ENCODE peak calls at places on chromosomes 13 and 19, in nine cellular contexts. Y is body of pancreas, S is AG04450, P is SK-N-SH, D is neural progenitor cell, A is ascending aorta, J is psoas muscle, F is heart left ventricle, W is uterus. I is an unnamed sample.

GRCh38 chr19:28867978-28868377 is 345.0 kb downstream of the UQCRFS1 start:
- DNase-seq in Y (no peak), S (no peak), P (no peak), D (no peak), A (no peak), J (no peak), F (no peak), W (no peak), I (no peak)

GRCh38 chr13:51892657-51893056 is 30.9 kb downstream of the CCDC70 start:
- DNase-seq in Y (no peak), S (no peak), P (no peak), D (no peak), A (no peak), J (no peak), F (no peak), W (no peak), I (no peak)

GRCh38 chr19:40332669-40333068 is 15.5 kb downstream of the C19orf47 start:
- DNase-seq in Y (no peak), S (no peak), P (no peak), D (no peak), A (no peak), J (no peak), F (no peak), W (no peak), I (no peak)

GRCh38 chr13:30107126-30107525 is 200.2 kb downstream of the KATNAL1 start:
- DNase-seq in Y (peak), S (no peak), P (no peak), D (no peak), A (no peak), J (no peak), F (no peak), W (no peak), I (no peak)

GRCh38 chr13:38657191-38657590 is 29.7 kb upstream of the FREM2 start:
- DNase-seq in Y (no peak), S (no peak), P (no peak), D (no peak), A (no peak), J (no peak), F (no peak), W (no peak), I (no peak)

GRCh38 chr13:20995245-20995829 is 66.0 kb downstream of the LATS2 start:
- DNase-seq in Y (no peak), S (no peak), P (no peak), D (no peak), A (no peak), J (no peak), F (no peak), W (no peak), I (no peak)

GRCh38 chr13:75550159-75550567 is 572 bp downstream of the UCHL3 start:
- DNase-seq in Y (peak), S (peak), P (peak), D (peak), A (peak), J (no peak), F (no peak), W (peak), I (peak)

GRCh38 chr13:106372199-106373160 is 163.0 kb downstream of the EFNB2 start:
- DNase-seq in Y (no peak), S (no peak), P (no peak), D (no peak), A (no peak), J (no peak), F (no peak), W (no peak), I (no peak)

GRCh38 chr19:51571599-51571998 is 516 bp downstream of the ZNF175 start:
- DNase-seq in Y (no peak), S (no peak), P (peak), D (no peak), A (no peak), J (no peak), F (no peak), W (no peak), I (no peak)

GRCh38 chr13:42048323-42048624 is 174 bp upstream of the DGKH start:
- DNase-seq in Y (no peak), S (no peak), P (no peak), D (no peak), A (no peak), J (no peak), F (no peak), W (no peak), I (no peak)

GRCh38 chr13:84405286-84405685 is 523.0 kb upstream of the SLITRK1 start:
- DNase-seq in Y (no peak), S (no peak), P (no peak), D (no peak), A (no peak), J (no peak), F (no peak), W (no peak), I (no peak)

GRCh38 chr13:110407531-110407930 is 100.4 kb downstream of the COL4A2 start:
- DNase-seq in Y (no peak), S (no peak), P (no peak), D (no peak), A (no peak), J (no peak), F (no peak), W (no peak), I (no peak)

GRCh38 chr19:48308695-48309586 is 16.4 kb upstream of the EMP3 start:
- DNase-seq in Y (no peak), S (no peak), P (no peak), D (peak), A (no peak), J (no peak), F (no peak), W (no peak), I (no peak)

GRCh38 chr19:47758433-47758784 is 13.1 kb downstream of the NOP53 start:
- DNase-seq in Y (no peak), S (no peak), P (no peak), D (no peak), A (no peak), J (no peak), F (no peak), W (no peak), I (no peak)

GRCh38 chr13:43303040-43303729 is 279.8 kb downstream of the DNAJC15 start:
- DNase-seq in Y (peak), S (no peak), P (peak), D (peak), A (no peak), J (peak), F (peak), W (peak), I (peak)
- TF ChIP-seq CTCF in Y (peak), S (peak), P (peak), D (peak), A (peak), J (peak), F (peak), W (peak), I (no peak)

GRCh38 chr13:70107125-70107497 is 515 bp upstream of the ATXN8OS start:
- DNase-seq in Y (no peak), S (no peak), P (peak), D (peak), A (no peak), J (no peak), F (no peak), W (no peak), I (no peak)
- H3K27ac ChIP-seq in Y (no peak), S (no peak), P (no peak), D (no peak), A (no peak), J (no peak), F (no peak), W (no peak), I (no peak)

GRCh38 chr19:42178791-42179500 is 38.5 kb downstream of the DEDD2 start:
- DNase-seq in Y (no peak), S (no peak), P (peak), D (no peak), A (no peak), J (no peak), F (no peak), W (no peak), I (no peak)
- TF ChIP-seq CTCF in Y (no peak), S (peak), P (peak), D (peak), A (no peak), J (no peak), F (no peak), W (no peak), I (no peak)

GRCh38 chr13:100809856-100810255 is 135.3 kb upstream of the TMTC4 start:
- DNase-seq in Y (no peak), S (no peak), P (no peak), D (no peak), A (no peak), J (no peak), F (no peak), W (no peak), I (no peak)
- H3K27ac ChIP-seq in Y (no peak), S (no peak), P (no peak), D (no peak), A (no peak), J (no peak), F (no peak), W (no peak), I (no peak)

DNA sequence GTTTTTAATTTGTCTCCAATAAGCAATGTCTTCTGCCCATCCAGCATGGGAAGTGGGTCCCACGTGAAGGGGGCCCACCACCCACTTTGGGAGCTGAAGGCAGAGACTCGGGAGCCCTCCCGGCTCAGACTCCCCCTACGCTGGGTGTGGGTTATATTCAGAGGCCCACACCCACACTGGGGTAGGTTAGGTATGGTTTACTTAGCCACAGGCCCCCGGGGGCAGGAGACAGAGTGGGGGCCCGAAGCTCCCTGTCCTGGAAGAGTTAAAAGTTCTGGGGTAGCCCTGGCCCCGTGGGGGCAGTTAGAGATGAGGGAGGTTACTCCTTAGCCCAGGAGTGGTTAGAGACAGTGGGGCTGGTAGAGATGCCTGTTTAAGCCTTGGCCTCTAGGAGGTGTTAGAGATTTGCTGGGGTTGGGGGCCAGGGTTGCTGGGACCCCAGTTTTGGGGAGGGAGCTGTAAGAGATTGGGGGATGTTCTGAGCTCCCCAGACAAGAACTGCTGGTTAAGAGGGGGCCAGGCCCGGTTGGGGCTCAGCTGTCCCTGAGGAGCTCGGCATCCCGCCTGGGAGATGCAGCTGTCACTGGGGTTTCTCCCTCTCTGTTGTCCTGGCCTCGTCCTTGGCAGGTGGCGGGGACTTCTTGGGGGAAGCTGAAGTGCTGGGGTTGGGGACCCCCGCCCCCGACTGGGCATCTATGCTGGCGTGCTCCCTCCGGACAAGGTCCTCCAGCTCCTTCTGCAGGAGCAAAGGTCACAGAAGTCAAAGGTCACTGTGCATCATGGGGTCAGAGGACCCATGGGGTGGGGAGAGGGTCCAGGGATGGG is 712 bp upstream of the RINL start:
- DNase-seq in Y (no peak), S (no peak), P (peak), D (no peak), A (no peak), J (no peak), F (no peak), W (no peak), I (no peak)
- TF ChIP-seq CTCF in Y (no peak), S (no peak), P (no peak), D (no peak), A (no peak), J (no peak), F (no peak), W (no peak), I (no peak)

DNA sequence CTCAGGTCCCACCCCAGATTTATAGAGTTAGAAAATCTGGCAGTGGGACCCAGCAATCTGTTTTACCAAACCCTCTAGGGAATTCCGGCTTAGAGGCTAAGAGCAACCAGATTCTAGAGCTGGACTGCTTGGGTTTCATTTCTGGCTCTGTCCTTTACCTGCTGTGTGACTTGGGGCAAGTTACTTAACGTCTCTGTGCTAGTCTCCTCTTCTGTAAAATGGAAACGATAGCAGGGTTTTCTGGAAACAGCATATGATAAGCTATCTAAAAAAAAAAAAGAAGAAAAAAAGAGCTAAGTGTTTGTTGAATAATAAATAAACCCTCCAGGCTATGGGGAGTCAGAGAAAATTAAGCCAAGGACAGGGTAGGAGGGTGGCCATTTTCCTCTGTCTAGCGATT is 11.6 kb upstream of the CACNG7 start:
- DNase-seq in Y (no peak), S (no peak), P (no peak), D (no peak), A (no peak), J (no peak), F (no peak), W (no peak), I (no peak)
- H3K27ac ChIP-seq in Y (no peak), S (no peak), P (no peak), D (no peak), A (no peak), J (no peak), F (no peak), W (no peak), I (no peak)

I was measured in adrenal gland.